ENCODE peak calls at places on chromosome 9, in seven cellular contexts. L, O, B, H, Z, C and U are unnamed samples.

GRCh38 chr9:93064392-93065124 is 6.1 kb downstream of the SUSD3 start:
- DNase-seq in L (no peak), B (no peak), O (no peak), Z (peak), H (no peak), C (peak), U (no peak)

GRCh38 chr9:129752915-129753724 is at the start of gene PTGES:
- DNase-seq in O (peak), L (no peak), C (no peak), H (peak), B (no peak), Z (peak), U (peak)

GRCh38 chr9:131715906-131716305 is 24.0 kb downstream of the RAPGEF1 start:
- DNase-seq in L (no peak), Z (no peak), H (no peak), O (no peak), B (no peak), C (no peak), U (no peak)

GRCh38 chr9:116088396-116088795 is 65.2 kb upstream of the PAPPA start:
- DNase-seq in Z (no peak), H (no peak), C (no peak), O (no peak), L (no peak), B (no peak), U (no peak)

GRCh38 chr9:111078391-111079038 is 40.2 kb upstream of the LPAR1 start:
- DNase-seq in O (no peak), H (no peak), Z (no peak), B (no peak), L (no peak), C (peak), U (no peak)

GRCh38 chr9:14320272-14321245 is 6.6 kb upstream of the NFIB start:
- DNase-seq in B (no peak), H (no peak), C (no peak), L (no peak), O (no peak), Z (peak), U (no peak)

GRCh38 chr9:113998529-113999255 is 79.4 kb downstream of the AMBP start:
- DNase-seq in C (no peak), Z (peak), B (no peak), O (no peak), L (no peak), H (peak), U (peak)

GRCh38 chr9:27715651-27716050 is 142.4 kb upstream of the C9orf72 start:
- DNase-seq in Z (no peak), O (no peak), B (no peak), L (no peak), H (no peak), C (no peak), U (no peak)

GRCh38 chr9:73577867-73578266 is 426.2 kb downstream of the ANXA1 start:
- DNase-seq in O (no peak), Z (no peak), C (no peak), H (peak), B (no peak), L (no peak), U (no peak)

GRCh38 chr9:26260238-26260637 is 582.0 kb upstream of the TUSC1 start:
- DNase-seq in L (no peak), Z (no peak), O (no peak), C (no peak), B (no peak), H (no peak), U (no peak)

GRCh38 chr9:136847065-136847826 is 2.0 kb upstream of the PHPT1 start:
- DNase-seq in H (peak), L (peak), O (peak), B (no peak), Z (peak), C (no peak), U (peak)

GRCh38 chr9:38066167-38066906 is 2.7 kb downstream of the SHB start:
- DNase-seq in L (no peak), Z (no peak), C (no peak), B (no peak), O (no peak), H (no peak), U (peak)

GRCh38 chr9:19948021-19948420 is 159.2 kb upstream of the SLC24A2 start:
- DNase-seq in C (no peak), B (no peak), L (no peak), H (no peak), O (no peak), Z (no peak), U (no peak)

GRCh38 chr9:120705174-120705573 is 9.1 kb downstream of the MEGF9 start:
- DNase-seq in H (no peak), Z (no peak), B (no peak), L (no peak), O (no peak), C (no peak), U (no peak)

GRCh38 chr9:120708526-120709224 is 5.6 kb downstream of the MEGF9 start:
- DNase-seq in O (no peak), C (no peak), B (no peak), Z (no peak), H (no peak), L (no peak), U (no peak)

GRCh38 chr9:120711354-120711753 is 2.9 kb downstream of the MEGF9 start:
- DNase-seq in O (no peak), H (no peak), Z (peak), C (no peak), L (no peak), B (no peak), U (peak)

GRCh38 chr9:120710110-120710981 is 3.9 kb downstream of the MEGF9 start:
- DNase-seq in C (no peak), L (peak), H (peak), Z (peak), O (peak), B (no peak), U (peak)

GRCh38 chr9:120707170-120707569 is 7.1 kb downstream of the MEGF9 start:
- DNase-seq in O (no peak), C (no peak), L (no peak), H (no peak), Z (no peak), B (no peak), U (no peak)
- TF ChIP-seq JUND in O (no peak), C (no peak), L (no peak), H (no peak), Z (no peak), B (no peak), U (no peak)

GRCh38 chr9:6354072-6354686 is 26.0 kb downstream of the TPD52L3 start:
- DNase-seq in B (peak), L (peak), Z (peak), H (peak), C (peak), O (peak), U (peak)
- TF ChIP-seq JUND in B (no peak), L (no peak), Z (no peak), H (no peak), C (no peak), O (no peak), U (no peak)

GRCh38 chr9:34599546-34599945 is 10.0 kb upstream of the CNTFR start:
- DNase-seq in B (no peak), H (peak), L (no peak), O (no peak), C (no peak), Z (peak), U (no peak)
- TF ChIP-seq JUND in B (no peak), H (no peak), L (no peak), O (no peak), C (no peak), Z (no peak), U (no peak)

DNA sequence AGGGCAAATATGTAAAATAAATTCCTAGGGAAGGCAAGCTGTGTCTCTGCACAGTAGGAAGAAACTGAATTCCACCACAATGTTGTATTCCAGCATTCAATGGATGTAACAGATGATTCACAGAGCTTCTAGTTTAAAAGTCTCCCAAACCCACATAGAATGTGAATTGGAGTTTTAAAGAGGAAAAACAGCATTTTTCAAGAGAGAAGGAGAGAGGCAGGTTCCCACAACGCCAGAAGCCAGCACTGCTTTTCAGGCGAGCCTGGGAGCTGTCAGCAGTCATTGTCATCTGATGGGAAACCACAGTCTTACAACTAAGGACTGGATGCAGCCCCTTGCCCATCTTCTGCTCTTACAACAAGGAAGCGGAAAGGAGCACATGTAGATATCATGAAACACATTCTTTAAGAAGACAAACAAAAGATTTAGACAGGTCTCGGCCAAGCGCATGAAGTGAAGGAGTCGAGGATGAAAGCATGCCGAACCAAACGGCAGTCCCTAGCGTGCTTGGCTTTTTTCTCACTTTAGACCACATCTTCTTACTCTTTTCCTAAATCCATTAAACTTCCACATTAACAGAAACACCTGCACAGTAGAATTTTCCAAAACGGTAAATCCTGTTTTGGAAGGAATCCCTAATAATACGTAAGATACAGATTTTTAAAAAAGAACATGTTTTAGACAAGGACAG is 611 bp downstream of the DIRAS2 start:
- DNase-seq in H (no peak), B (no peak), C (no peak), L (no peak), Z (no peak), O (no peak), U (no peak)
- TF ChIP-seq JUND in H (no peak), B (no peak), C (no peak), L (no peak), Z (no peak), O (no peak), U (no peak)

GRCh38 chr9:76725181-76725580 is 39.1 kb upstream of the PCA3 start:
- DNase-seq in Z (no peak), O (no peak), C (no peak), B (no peak), L (no peak), H (no peak), U (no peak)
- TF ChIP-seq JUND in Z (no peak), O (no peak), C (no peak), B (no peak), L (no peak), H (no peak), U (no peak)

DNA sequence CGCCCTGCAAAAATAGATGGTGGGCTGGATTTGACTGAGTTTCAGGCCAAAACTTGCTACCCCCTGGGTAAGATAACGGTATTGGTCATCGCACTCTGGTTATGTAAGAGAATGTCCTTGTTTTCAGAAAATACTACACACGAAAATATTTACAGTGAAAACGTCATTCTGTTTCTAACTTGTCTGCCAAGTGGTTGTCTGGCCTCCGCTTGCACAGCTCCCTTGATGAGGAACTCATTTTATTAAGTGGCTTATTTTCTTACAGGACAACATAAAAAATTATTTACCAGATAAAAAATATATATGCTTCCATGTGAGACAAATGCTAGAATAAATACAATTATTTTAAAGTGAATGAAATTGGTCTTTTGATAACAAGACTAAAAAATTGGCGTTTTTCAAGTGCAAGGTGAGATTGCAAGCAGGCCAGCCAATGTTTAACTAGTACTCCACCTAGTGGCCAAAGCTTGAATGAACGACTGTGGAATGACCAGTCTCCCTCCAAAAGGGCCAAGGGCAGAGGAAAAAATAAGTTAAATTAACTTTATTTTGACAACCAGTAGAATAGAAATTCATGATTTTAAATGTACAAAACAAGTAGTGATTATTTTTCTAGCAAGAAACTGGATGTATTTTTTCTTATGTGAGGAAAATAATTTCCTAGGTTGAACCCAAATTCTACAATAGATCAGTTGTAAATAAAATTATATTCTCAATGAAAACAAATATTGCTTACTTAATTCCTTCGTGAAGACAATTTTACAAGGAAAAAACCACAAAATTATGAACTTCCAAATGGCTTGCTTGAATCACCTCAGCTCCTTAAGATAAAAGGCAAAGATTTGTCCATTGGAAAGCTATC is 93.2 kb downstream of the ZFAND5 start:
- DNase-seq in B (no peak), C (no peak), L (peak), Z (peak), O (peak), H (peak), U (peak)
- TF ChIP-seq JUND in B (no peak), C (no peak), L (no peak), Z (no peak), O (no peak), H (no peak), U (no peak)

DNA sequence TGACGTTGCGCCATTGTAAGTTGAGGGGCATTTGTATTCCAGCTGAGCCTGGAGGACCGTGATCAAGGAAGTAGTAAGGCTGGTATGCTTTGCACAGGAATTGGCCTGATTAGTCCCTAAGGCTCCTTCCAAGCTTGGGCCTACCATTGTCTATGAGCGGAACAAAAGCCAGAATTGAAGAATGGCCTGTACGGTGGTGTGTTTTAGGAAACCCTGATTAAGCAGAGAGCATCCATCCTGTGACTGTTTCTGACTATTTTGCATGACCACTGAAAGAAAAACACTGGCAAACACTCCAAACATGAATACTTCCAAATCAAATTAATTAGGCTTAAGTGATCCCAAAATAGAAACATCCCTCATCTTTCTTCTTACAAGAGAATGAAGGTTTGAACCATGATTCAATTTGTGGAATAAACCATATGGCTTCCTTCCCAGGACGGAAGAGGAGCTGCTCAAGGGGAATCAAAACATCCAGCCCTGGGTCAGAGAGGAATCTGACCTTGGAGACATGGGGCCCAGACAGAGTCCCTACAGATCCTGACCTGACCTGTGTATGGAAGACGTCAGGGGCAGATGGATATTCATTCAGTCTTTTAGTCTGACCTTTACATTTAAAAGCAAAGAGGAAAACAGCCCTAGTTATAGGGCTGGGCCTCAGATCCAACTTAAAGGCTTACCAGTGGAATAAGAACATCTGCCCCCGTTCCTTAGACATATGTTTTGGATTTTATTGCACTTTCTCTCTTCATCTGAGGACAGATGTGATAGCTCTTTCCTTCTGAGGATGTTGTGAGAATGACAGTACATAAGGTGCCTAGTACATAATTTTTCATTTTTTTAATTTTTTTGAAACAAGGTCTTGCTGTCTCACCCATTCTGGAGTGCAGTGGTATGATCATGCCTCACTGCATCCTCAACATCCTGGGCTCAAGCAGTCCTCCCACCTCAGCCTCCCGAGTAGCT is 17.7 kb upstream of the RECK start:
- DNase-seq in O (no peak), Z (no peak), H (peak), C (no peak), L (no peak), B (no peak), U (no peak)
- TF ChIP-seq JUND in O (no peak), Z (no peak), H (no peak), C (no peak), L (no peak), B (no peak), U (no peak)

DNA sequence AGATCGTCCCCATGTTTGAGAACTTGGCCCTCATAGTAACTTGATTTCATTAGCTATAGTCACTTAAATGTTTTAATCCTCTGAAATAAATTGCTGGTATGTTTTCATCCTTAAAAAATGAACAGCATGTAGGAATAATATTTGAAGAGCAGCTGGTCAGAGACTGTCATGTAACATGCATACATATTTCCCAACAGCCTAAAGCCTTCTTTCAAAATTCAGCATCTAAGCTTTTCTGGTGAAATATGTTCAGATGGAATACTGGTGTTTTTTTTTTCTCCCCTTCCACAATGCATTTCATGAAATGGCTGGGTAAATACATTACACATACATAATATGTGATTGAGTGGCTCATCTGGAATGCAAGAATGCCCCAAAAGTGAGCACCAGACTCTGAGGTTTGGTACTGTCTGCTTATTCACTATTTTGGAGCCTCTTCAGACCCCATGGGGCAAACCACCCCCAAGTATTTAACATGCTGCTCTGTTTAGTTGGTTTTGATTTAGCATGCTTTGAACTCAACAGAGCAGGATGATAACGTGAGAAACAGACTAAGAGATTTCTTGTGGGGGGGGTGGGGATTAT is 94.0 kb downstream of the SMARCA2 start:
- DNase-seq in H (no peak), L (no peak), O (no peak), C (no peak), Z (no peak), B (no peak), U (no peak)
- TF ChIP-seq JUND in H (no peak), L (no peak), O (no peak), C (no peak), Z (no peak), B (no peak), U (no peak)